ENCODE peak calls at places on chromosomes 1 and 21, in four cellular contexts. T, K, G and D are unnamed samples.

GRCh38 chr1:154460695-154461249 is 41.2 kb upstream of the TDRD10 start:
- DNase-seq in G (peak; percentile 68), T (no peak), K (no peak), D (no peak)

GRCh38 chr1:26701266-26701994 is 5.6 kb downstream of the ARID1A start:
- DNase-seq in G (no peak), T (no peak), K (no peak), D (no peak)

GRCh38 chr21:36861924-36862323 is 104.5 kb downstream of the HLCS start:
- DNase-seq in G (no peak), T (no peak), K (no peak), D (no peak)

GRCh38 chr1:12501661-12502060 is 116.3 kb downstream of the DHRS3 start:
- DNase-seq in G (no peak), K (no peak), T (no peak), D (no peak)

GRCh38 chr1:23984417-23985186 is 4.5 kb upstream of the SRSF10 start:
- DNase-seq in T (no peak), G (no peak), K (no peak), D (peak; percentile 66)

GRCh38 chr1:172180886-172181285 is 239.6 kb upstream of the C1orf105 start:
- DNase-seq in K (peak; percentile 69), T (no peak), G (no peak), D (no peak)

GRCh38 chr21:43626390-43626789 is 32.9 kb downstream of the HSF2BP start:
- DNase-seq in G (no peak), K (no peak), T (no peak), D (no peak)

GRCh38 chr1:84427520-84428188 is 29.4 kb downstream of the DNASE2B start:
- DNase-seq in T (no peak), G (peak; percentile 14), K (no peak), D (no peak)

GRCh38 chr1:16038620-16038912 is 5.0 kb upstream of the CLCNKB start:
- DNase-seq in T (no peak), G (no peak), K (no peak), D (no peak)

GRCh38 chr1:50458507-50458906 is 35.3 kb upstream of the DMRTA2 start:
- DNase-seq in K (no peak), G (no peak), T (no peak), D (no peak)

GRCh38 chr21:38434913-38435533 is 63.3 kb downstream of the ERG start:
- DNase-seq in T (no peak), K (no peak), G (no peak), D (no peak)

GRCh38 chr1:54699936-54700525 is 15.6 kb upstream of the TTC4 start:
- DNase-seq in T (no peak), K (no peak), G (no peak), D (no peak)

GRCh38 chr1:37473431-37474050 is 839 bp upstream of the ZC3H12A start:
- DNase-seq in G (peak; percentile 75), K (no peak), T (no peak), D (peak; percentile 62)

DNA sequence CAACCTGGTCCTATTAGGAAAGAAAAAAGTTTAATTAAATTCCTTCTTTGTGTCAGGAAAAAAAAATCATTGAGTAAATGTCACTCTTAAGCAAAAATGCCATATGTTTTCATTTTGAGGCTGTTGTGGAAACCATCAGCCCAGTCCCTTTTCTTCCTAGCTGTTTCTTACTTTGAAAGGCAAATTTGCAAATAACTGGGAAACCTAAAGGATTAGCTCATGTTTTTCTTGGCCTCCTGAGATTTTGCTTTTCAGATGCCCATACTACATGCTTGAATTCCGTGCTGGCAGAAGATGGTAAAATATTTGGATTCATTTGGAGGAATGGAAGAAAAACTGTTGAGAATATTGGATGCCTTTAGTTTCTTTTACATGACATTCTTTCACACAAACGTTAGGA is 182.1 kb upstream of the ADAMTS5 start:
- DNase-seq in G (no peak), K (no peak), T (no peak), D (no peak)
- TF ChIP-seq USF1 in G (no peak), K (no peak), T (no peak), D (no peak)

DNA sequence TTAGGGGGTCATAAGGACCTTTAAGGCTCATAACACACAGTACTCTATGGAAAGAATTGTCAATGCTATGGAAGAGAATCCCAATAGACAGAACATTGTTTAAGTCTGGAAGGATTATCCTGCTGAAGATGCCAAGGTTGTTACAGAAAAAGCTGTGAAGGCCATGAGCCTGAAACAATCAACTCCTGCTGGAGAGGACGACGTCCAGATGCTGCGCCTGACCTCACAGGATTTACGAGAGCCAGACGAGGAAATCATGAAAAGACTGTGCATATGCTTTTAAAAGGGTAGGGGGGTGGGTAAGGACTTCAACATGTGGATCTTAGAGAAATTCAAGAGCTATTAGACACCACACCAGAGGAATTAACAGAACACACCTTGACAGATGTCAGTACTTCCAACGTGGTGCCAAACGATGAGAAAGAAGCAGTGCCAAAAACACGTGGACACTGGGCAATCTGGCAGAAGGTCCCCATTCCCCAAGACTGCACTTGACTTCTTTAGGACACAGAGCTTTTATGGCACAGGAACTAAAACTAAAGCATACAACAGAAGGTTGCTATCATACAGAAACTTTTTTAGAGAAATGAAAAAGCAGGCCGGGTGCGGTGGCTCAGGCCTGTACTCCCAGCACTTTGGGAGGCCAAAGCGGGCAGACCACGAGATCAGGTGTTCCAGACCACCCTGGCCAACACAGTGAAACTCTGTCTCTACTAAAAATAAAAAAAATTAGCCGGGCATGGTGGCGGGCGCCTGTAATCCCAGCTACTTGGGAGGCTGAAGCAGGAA is 43.2 kb downstream of the GNB1 start:
- DNase-seq in G (no peak), K (no peak), T (no peak), D (no peak)
- TF ChIP-seq USF1 in G (no peak), K (no peak), T (no peak), D (no peak)

DNA sequence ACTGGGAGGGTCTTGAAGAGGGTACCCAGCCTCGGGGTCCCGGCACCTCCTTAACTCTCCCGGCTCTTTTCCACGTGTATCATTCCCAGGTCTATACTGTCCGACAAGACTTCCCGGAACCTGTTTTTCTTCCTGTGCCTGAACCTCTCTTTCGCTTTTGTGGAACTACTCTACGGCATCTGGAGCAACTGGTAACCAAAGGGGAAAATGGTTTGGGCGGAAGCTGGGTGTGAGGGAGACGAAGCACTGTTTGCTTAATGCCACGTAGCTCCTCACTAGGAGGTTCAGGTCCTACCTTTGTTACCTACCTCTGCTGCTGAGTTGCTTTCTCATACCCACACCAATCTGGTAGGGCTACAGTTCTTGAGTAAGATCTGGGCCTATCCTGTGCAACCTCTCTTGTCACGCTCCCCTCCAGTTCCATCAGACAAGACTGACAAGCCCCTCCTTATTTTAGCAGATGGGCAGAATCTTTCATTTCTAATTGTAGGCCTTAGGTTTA is 642 bp downstream of the SLC30A7 start:
- DNase-seq in T (no peak), K (peak; percentile 57), G (peak; percentile 74), D (peak; percentile 41)
- TF ChIP-seq USF1 in T (no peak), K (no peak), G (no peak), D (no peak)

DNA sequence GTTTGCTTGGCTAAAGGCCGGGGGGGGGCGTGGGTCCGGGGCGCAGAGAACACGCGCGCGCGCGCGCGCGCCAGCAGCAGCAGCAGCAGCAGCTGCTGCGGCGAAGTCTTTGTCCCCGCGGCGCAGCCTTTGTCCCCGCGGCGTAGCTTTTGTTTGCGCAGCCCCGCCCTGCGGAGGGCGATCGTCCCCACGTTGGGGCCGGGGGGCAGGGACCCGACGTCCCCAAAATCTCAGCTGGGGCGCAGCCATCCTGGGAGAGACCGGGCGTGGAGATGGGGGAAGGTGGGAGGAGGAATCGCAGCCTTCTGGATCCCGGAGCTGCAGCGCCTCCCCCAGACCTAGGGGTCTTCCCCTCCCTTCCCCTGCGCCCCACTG is 90.3 kb upstream of the VAMP3 start:
- DNase-seq in G (no peak), K (no peak), T (peak; percentile 30), D (peak; percentile 75)
- TF ChIP-seq USF1 in G (no peak), K (no peak), T (no peak), D (no peak)

DNA sequence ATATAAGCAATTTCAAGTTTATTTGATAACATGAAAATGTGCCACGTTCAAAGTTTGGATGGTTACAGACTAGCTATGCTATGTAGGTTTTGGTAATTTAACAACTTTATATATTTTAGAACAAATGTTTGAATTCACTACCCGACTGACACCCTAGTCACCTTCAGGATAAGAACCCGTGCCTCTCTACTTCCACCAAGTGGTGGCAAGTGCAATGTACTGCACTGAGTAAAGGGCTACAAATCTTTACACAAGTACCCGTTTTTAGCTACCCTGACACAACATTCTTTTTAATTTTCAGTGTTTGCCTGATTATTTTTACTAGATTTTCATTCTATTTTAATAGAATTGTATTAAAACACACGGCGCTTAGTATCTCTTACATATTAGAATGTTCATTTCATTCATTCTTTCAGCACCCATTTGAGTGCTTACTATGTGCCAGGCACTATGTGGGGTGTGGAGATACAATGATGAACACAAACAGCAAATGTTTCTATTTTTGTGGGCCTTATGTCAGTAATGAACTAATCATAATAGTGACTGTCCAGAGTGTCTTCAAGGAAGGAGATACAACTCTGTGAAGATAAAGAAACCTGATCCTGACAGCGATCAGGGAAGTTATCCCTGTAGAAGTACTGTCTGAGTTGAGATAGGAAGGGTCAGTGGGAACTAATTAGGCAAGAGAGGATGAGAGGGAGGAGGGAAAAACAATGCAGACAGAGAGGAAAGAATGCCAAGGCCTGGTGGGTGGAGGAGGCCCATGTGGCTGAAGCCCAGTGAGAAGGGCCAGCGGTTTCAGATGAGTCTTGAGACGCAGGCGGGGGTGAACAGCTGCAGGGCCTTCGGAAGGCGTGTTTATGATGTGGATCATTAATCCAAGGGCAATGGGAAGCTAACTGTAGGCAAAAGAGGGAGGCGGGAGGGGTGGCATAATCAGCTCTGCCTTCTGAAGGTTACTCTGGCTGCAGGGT is 3.8 kb downstream of the LCA5L start:
- DNase-seq in T (peak; percentile 39), K (no peak), G (peak; percentile 83), D (peak; percentile 59)
- TF ChIP-seq USF1 in T (no peak), K (no peak), G (no peak), D (no peak)